ENCODE peak calls at places on chromosomes 11 and 22, in ten cellular contexts. N is tibial artery, Q is HCT116, P is GM20000, U is fibroblast of lung, W is bronchial epithelial cell, T is glutamatergic neuron, K is AG09309, I is RWPE1, D is AG04449. J is an unnamed sample.

GRCh38 chr11:61170566-61170965 is 9.3 kb upstream of the VPS37C start:
- DNase-seq in I (no peak), N (no peak), T (no peak), U (no peak), D (no peak), K (no peak), Q (no peak), P (no peak), W (no peak), J (no peak)

GRCh38 chr11:95193541-95193940 is 37.5 kb downstream of the SESN3 start:
- DNase-seq in W (no peak), T (no peak), Q (no peak), N (no peak), K (no peak), D (no peak), I (no peak), U (no peak), P (no peak), J (no peak)

GRCh38 chr11:61897387-61898246 is 6.3 kb upstream of the FADS3 start:
- DNase-seq in K (no peak), W (peak), Q (no peak), I (peak), T (peak), D (no peak), N (peak), P (peak), U (peak), J (peak)

GRCh38 chr11:88318017-88318416 is 19.5 kb downstream of the CTSC start:
- DNase-seq in K (no peak), T (no peak), W (peak), U (no peak), P (no peak), N (no peak), Q (no peak), I (no peak), D (no peak), J (no peak)

GRCh38 chr11:131349368-131350086 is 20.9 kb upstream of the NTM start:
- DNase-seq in K (no peak), D (no peak), N (no peak), W (no peak), U (no peak), I (no peak), Q (no peak), P (no peak), T (no peak), J (no peak)

GRCh38 chr11:126175261-126175885 is 36.1 kb downstream of the RPUSD4 start:
- DNase-seq in I (no peak), N (peak), P (no peak), Q (no peak), W (peak), T (no peak), D (no peak), U (no peak), K (no peak), J (no peak)

GRCh38 chr11:120303004-120303637 is 22.0 kb upstream of the TLCD5 start:
- DNase-seq in P (peak), W (peak), K (peak), U (peak), Q (peak), N (peak), I (peak), T (peak), D (no peak), J (peak)

GRCh38 chr11:115652094-115652493 is 147.9 kb upstream of the CADM1 start:
- DNase-seq in T (no peak), K (no peak), U (no peak), P (no peak), Q (no peak), N (no peak), I (no peak), W (no peak), D (no peak), J (no peak)

GRCh38 chr11:9459573-9460321 is 1.1 kb upstream of the ZNF143 start:
- DNase-seq in N (no peak), Q (peak), K (peak), I (peak), D (no peak), U (peak), T (no peak), W (peak), P (no peak), J (peak)
- TF ChIP-seq CTCF in N (no peak), Q (no peak), K (no peak), I (no peak), D (no peak), U (peak), T (no peak), W (no peak), P (no peak), J (no peak)

DNA sequence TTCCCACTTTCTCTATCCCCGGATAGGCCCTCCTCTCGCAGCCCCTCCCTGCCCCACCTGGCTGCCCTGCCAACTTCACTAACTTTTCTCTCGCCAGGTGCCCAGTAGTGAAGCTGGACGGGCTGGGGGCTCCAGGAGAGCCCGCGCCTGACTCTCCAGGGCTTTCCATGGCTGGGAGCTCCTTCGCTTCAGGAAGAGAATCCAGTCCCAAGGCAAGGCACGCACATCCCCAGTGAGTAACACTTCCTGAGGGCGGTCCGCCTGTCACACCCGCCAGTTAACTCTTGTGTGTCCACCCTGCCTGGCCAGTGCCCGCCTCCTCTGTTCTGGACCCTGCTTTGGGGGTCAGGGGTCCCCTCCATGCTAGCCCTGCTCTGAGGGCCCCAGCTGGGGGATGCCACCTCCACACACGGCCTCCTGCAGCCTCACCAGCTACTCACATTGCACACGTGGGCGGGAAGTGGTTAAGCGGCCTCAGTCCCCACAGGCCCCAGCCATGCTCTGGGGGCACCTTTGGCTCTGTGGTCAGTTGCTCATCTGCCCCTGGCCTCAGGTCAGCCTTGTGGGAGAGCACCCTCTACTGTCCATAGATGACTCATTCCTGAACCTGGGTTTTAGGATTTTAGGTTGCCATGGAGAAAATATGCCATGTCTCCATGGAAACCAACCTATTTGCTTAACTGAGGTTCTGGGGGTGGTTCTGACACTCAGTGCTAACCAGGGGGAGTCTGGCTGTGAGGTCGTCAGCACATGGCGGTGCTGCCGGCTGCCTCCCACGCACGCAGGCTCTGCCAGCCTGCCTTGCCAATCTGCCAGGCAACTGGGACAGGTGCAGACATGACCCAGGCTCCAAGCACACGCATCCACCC is at the start of gene RIN1:
- DNase-seq in U (peak), N (peak), K (peak), D (peak), P (peak), Q (peak), W (peak), T (peak), I (peak), J (peak)
- TF ChIP-seq CTCF in U (no peak), N (peak), K (peak), D (peak), P (no peak), Q (peak), W (no peak), T (no peak), I (peak), J (no peak)

GRCh38 chr11:123521930-123522329 is 91.9 kb downstream of the GRAMD1B start:
- DNase-seq in I (no peak), W (no peak), Q (no peak), P (no peak), N (no peak), U (no peak), T (no peak), D (no peak), K (no peak), J (no peak)
- TF ChIP-seq CTCF in I (no peak), W (no peak), Q (no peak), P (no peak), N (no peak), U (no peak), T (no peak), D (no peak), K (no peak), J (no peak)

GRCh38 chr22:46027219-46028068 is 50.5 kb upstream of the WNT7B start:
- DNase-seq in P (no peak), D (no peak), Q (no peak), K (no peak), I (no peak), T (no peak), W (no peak), U (no peak), N (peak), J (no peak)
- TF ChIP-seq CTCF in P (no peak), D (no peak), Q (no peak), K (no peak), I (peak), T (no peak), W (no peak), U (no peak), N (peak), J (no peak)

DNA sequence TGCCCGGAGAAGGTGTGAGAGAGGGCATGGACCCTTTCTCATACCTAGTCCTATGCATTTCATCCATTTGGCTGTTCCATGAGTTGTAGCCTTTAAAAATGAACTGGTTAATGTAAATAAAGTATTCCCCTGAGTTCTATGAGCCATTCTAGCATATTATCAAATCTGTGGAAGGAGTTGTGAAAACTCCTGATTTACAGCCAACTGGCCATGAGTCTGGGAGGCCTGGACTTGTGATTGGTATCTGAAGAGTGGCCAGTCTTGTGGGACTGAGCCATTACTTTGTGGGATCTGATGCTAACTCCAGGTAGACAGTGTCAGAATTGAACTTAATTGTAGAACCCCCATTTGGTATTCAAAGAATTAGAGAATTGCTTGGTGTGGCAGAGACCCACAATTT is 48.4 kb downstream of the FAM118A start:
- DNase-seq in P (no peak), I (no peak), K (no peak), T (no peak), U (peak), D (no peak), N (peak), Q (no peak), W (no peak), J (peak)
- TF ChIP-seq CTCF in P (no peak), I (no peak), K (no peak), T (no peak), U (no peak), D (no peak), N (no peak), Q (no peak), W (no peak), J (no peak)

DNA sequence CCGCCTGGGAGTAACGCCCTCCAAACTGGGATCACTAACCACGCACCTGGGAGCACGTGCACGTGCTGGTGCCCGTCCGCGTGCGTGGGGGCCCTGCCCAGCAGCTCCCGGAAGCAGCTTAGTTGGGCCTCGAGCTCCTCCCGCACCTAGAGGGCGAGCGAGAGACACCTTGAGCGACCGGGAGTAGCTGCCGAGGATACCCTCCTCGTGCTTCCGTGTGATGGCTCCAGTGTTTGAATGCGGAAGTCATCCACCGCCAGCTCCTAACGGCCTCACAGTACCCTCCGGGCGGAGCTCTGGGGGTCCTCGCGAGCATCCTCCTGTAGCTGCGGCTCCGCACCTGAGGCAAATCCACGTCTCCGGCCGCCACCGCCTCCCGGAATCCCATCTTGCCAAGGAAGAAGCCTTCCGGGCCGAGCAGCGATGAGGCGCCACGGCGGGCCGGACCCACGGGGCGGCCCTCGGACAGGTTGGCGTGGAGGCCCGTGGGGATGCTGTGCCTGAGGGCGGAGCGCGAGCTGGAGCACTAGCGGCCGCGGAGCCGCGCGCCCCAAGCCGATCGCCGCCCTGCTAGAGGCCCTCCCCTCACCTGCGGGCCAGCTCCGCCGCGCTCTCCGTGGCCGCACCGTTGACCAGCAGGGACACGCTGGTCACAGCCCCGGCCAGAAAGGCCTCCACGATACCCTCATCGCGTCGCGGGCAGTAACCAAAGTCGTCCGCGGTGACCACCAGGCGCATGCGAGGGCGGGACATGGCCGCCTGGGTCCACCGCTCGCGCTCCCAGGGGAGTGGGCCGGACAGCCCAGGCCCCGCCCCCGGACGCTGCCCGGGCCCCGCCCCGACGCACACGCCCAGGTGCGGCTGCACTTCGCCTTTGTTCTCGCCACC is at the start of gene YDJC:
- DNase-seq in U (peak), P (peak), K (peak), N (peak), I (peak), D (no peak), T (peak), W (peak), Q (peak), J (peak)
- TF ChIP-seq CTCF in U (peak), P (peak), K (peak), N (peak), I (peak), D (peak), T (no peak), W (peak), Q (peak), J (peak)

DNA sequence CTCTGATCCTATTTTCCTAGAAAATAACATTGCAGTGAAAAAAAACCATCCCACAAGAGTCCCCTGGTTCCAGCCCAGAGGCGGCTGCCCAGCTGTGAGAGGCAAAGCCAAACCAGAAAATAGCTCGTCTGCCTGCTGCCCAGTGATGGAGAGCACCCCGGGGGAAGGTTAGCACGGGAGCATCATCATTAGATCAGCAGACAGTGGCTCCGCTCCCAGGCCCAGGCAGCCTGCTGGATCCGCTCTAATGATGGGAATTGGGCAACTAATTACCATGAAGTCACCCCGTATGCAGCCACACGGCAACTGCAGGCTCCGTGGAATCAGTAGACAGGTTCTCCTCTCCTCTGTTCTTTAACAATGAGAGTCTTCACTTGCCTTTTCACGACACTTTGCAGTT is 17.1 kb upstream of the B3GAT1 start:
- DNase-seq in D (no peak), K (no peak), W (no peak), I (no peak), N (no peak), P (no peak), T (peak), U (no peak), Q (no peak), J (no peak)
- TF ChIP-seq CTCF in D (no peak), K (no peak), W (no peak), I (no peak), N (no peak), P (no peak), T (no peak), U (no peak), Q (no peak), J (no peak)

GRCh38 chr11:8333431-8334401 is 70.0 kb upstream of the LMO1 start:
- DNase-seq in U (no peak), Q (no peak), K (no peak), W (peak), T (no peak), N (no peak), I (peak), D (no peak), P (no peak), J (peak)
- TF ChIP-seq CTCF in U (no peak), Q (peak), K (no peak), W (no peak), T (no peak), N (no peak), I (no peak), D (no peak), P (no peak), J (peak)

GRCh38 chr11:57363681-57364080 is 17.3 kb downstream of the PRG3 start:
- DNase-seq in P (no peak), D (no peak), U (no peak), K (no peak), N (no peak), W (no peak), T (no peak), Q (no peak), I (no peak), J (no peak)
- TF ChIP-seq CTCF in P (no peak), D (no peak), U (no peak), K (no peak), N (no peak), W (no peak), T (no peak), Q (no peak), I (no peak), J (no peak)

GRCh38 chr22:42114721-42115120 is 15.9 kb downstream of the CYP2D6 start:
- DNase-seq in K (no peak), N (no peak), W (no peak), P (no peak), Q (peak), I (no peak), T (no peak), D (no peak), U (peak), J (peak)

GRCh38 chr22:42111798-42112197 is 18.8 kb downstream of the CYP2D6 start:
- DNase-seq in U (no peak), D (no peak), T (no peak), I (no peak), Q (no peak), P (no peak), N (no peak), K (no peak), W (no peak), J (no peak)

GRCh38 chr22:42116848-42117424 is 13.7 kb downstream of the CYP2D6 start:
- DNase-seq in D (no peak), N (no peak), U (peak), P (no peak), I (no peak), W (no peak), T (no peak), K (no peak), Q (no peak), J (peak)
- TF ChIP-seq CTCF in D (no peak), N (no peak), U (no peak), P (peak), I (no peak), W (no peak), T (no peak), K (no peak), Q (peak), J (no peak)

J was measured in MCF 10A.